ENCODE peak calls at places on chromosomes 11 and 22, in seven cellular contexts. T is AG09309, H is activated B cell treated with CpG ODN at 0.5 μM for 24 hours, N is GM12865, K is IMR-90, O is GM10248, W is lung. D is an unnamed sample.

GRCh38 chr22:37197451-37198289 is 9.6 kb upstream of the C1QTNF6 start:
- DNase-seq in N (no peak), T (no peak), H (no peak), O (no peak), K (peak), W (peak), D (peak)

GRCh38 chr11:68312117-68312779 is at the start of gene LRP5:
- DNase-seq in T (no peak), W (no peak), H (peak), N (peak), O (peak), K (peak), D (peak)

GRCh38 chr11:94218372-94218771 is 86.0 kb upstream of the IZUMO1R start:
- DNase-seq in T (no peak), O (no peak), K (peak), H (no peak), N (no peak), W (no peak), D (no peak)

GRCh38 chr22:39545310-39546063 is 12.9 kb upstream of the RPS19BP1 start:
- DNase-seq in N (peak), H (peak), T (no peak), W (no peak), O (no peak), K (no peak), D (no peak)

GRCh38 chr11:126355926-126356897 is 726 bp downstream of the ST3GAL4 start:
- DNase-seq in T (no peak), O (no peak), W (no peak), K (no peak), N (peak), H (no peak), D (peak)

GRCh38 chr11:113272927-113273615 is 41.3 kb upstream of the TTC12 start:
- DNase-seq in N (no peak), T (no peak), O (no peak), W (no peak), H (no peak), K (no peak), D (no peak)

GRCh38 chr11:10693509-10694071 is at the start of gene IRAG1:
- DNase-seq in W (no peak), N (no peak), T (no peak), H (no peak), K (peak), O (no peak), D (no peak)

GRCh38 chr11:61026121-61027031 is 54.9 kb downstream of the CD6 start:
- DNase-seq in O (no peak), T (no peak), H (no peak), N (no peak), K (no peak), W (no peak), D (no peak)

GRCh38 chr11:58640386-58641023 is 18.0 kb downstream of the CNTF start:
- DNase-seq in N (no peak), H (no peak), O (no peak), T (no peak), W (no peak), K (no peak), D (no peak)

GRCh38 chr22:19039796-19040580 is 82.2 kb downstream of the DGCR2 start:
- DNase-seq in W (no peak), T (no peak), N (no peak), H (no peak), K (no peak), O (no peak), D (no peak)

GRCh38 chr11:112881461-112881860 is 79.8 kb upstream of the NCAM1 start:
- DNase-seq in N (no peak), W (peak), H (no peak), O (no peak), K (no peak), T (no peak), D (no peak)

GRCh38 chr11:11624926-11625325 is 3.1 kb upstream of the GALNT18 start:
- DNase-seq in H (no peak), O (no peak), N (no peak), K (no peak), T (no peak), W (no peak), D (no peak)

GRCh38 chr11:15829312-15829711 is 527.0 kb downstream of the SOX6 start:
- DNase-seq in H (no peak), O (peak), K (no peak), W (no peak), N (no peak), T (no peak), D (no peak)

GRCh38 chr22:23210428-23211170 is 30.3 kb downstream of the BCR start:
- DNase-seq in O (no peak), W (no peak), N (no peak), K (no peak), H (no peak), T (no peak), D (no peak)

GRCh38 chr11:108697872-108698473 is 33.1 kb downstream of the DDX10 start:
- DNase-seq in W (peak), T (peak), H (no peak), N (peak), K (peak), O (peak), D (peak)

GRCh38 chr22:19723165-19723989 is at the start of gene GP1BB:
- DNase-seq in W (no peak), O (no peak), T (no peak), N (peak), H (peak), K (no peak), D (peak)

GRCh38 chr22:30921108-30921507 is 47.5 kb downstream of the MORC2 start:
- DNase-seq in H (no peak), T (no peak), K (no peak), N (no peak), O (no peak), W (no peak), D (no peak)

GRCh38 chr11:118437046-118437735 is 899 bp downstream of the KMT2A start:
- DNase-seq in W (peak), T (no peak), H (peak), N (peak), O (peak), K (peak), D (peak)

GRCh38 chr11:12698049-12698448 is 23.8 kb downstream of the TEAD1 start:
- DNase-seq in W (no peak), N (peak), H (no peak), O (no peak), K (no peak), T (no peak), D (no peak)

GRCh38 chr11:16454284-16454683 is 97.9 kb upstream of the SOX6 start:
- DNase-seq in H (no peak), T (no peak), K (peak), N (no peak), W (no peak), O (no peak), D (no peak)

GRCh38 chr22:20656902-20657836 is 116.7 kb upstream of the SERPIND1 start:
- DNase-seq in W (no peak), K (peak), O (no peak), T (no peak), N (no peak), H (no peak), D (no peak)

GRCh38 chr22:37176464-37177061 is 11.5 kb downstream of the C1QTNF6 start:
- DNase-seq in W (no peak), O (peak), H (no peak), T (peak), K (peak), N (peak), D (no peak)

GRCh38 chr22:23264610-23265388 is 84.5 kb downstream of the BCR start:
- DNase-seq in K (no peak), T (no peak), O (no peak), H (no peak), W (no peak), N (peak), D (no peak)

GRCh38 chr11:27694992-27695391 is 5.3 kb downstream of the BDNF start:
- DNase-seq in K (no peak), W (no peak), H (no peak), T (no peak), N (no peak), O (no peak), D (peak)
- TF ChIP-seq CTCF in K (peak), W (no peak), H (no peak), T (peak), N (peak), O (peak), D (peak)

DNA sequence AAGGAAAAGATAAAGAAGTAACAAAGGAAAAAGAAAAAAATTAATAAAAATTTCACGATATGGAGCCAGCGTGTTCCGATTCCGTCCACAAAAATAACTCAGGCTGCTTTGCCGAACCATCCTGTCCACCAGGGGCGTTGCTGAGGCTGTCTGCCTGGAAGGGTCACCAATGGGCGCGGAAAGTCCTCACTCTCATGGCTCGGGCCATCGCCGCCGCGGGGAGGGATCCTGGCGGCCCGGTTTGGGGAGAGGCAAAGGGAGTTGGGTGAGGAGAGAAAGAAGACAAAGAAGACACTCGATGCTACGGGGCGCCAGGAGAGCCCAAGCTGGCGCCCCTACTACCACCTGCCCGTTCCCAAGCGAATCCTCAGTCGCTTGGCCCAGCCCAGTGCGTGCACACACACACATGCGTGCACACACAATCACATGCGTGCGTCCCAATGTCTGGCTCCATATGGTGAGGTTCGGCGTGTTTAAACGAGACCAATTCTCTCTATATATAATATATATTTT is 5.6 kb upstream of the PYGM start:
- DNase-seq in K (no peak), W (no peak), N (no peak), T (no peak), O (no peak), H (no peak), D (no peak)
- TF ChIP-seq CTCF in K (no peak), W (no peak), N (no peak), T (no peak), O (no peak), H (no peak), D (peak)

DNA sequence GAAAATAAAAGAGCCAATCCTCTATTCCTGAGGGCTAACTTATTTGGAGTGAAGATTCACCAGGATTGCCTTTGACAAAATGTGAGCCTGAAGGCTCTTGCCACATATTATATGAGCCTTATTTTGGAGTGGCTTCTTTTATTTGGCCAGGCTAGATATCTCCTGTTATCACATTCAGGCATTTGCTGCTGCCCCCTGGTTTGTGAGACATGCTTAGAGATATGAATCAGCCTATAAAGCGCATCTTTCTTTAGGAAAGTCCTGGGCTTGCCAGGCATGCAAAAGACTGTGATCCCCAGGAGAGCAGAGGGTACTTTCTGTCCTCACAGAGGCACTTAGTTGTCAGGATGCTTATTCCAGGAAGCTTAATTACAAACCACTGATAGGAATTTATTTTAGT is 333.2 kb downstream of the FAT3 start:
- DNase-seq in H (no peak), N (no peak), K (no peak), O (no peak), T (no peak), W (no peak), D (no peak)
- TF ChIP-seq CTCF in H (no peak), N (no peak), K (no peak), O (no peak), T (no peak), W (no peak), D (no peak)

GRCh38 chr11:47991894-47992293 is 11.5 kb downstream of the PTPRJ start:
- DNase-seq in H (no peak), K (no peak), O (no peak), W (no peak), N (no peak), T (no peak), D (no peak)

GRCh38 chr11:47992959-47993820 is 12.8 kb downstream of the PTPRJ start:
- DNase-seq in W (no peak), N (no peak), O (no peak), K (peak), H (no peak), T (no peak), D (peak)

GRCh38 chr11:47997063-47998053 is 17.0 kb downstream of the PTPRJ start:
- DNase-seq in W (no peak), T (no peak), O (no peak), N (no peak), K (no peak), H (no peak), D (no peak)

GRCh38 chr11:47995318-47995717 is 15.0 kb downstream of the PTPRJ start:
- DNase-seq in N (no peak), H (no peak), T (no peak), K (no peak), O (no peak), W (no peak), D (no peak)

GRCh38 chr11:47994417-47994816 is 14.1 kb downstream of the PTPRJ start:
- DNase-seq in T (no peak), N (no peak), K (no peak), O (no peak), W (no peak), H (no peak), D (no peak)
- TF ChIP-seq CTCF in T (no peak), N (no peak), K (no peak), O (no peak), W (no peak), H (no peak), D (no peak)

D was measured in PC-3.